ENCODE peak calls at places on chromosomes 3 and 15, in eight cellular contexts. R is CD4-positive, alpha-beta T cell; I is MG63; S is PC-3; H is BE2C; L is WERI-Rb-1; E is aorta; X is breast epithelium. O is an unnamed sample.
A peak's percentile ranks its signal among the peaks of the same experiment; 100 is the strongest.

GRCh38 chr3:48765376-48765775 is 48.4 kb upstream of the IP6K2 start:
- DNase-seq in X (no peak), I (no peak), R (no peak), H (no peak), L (peak; percentile 14), E (no peak), S (peak; percentile 49), O (no peak)

GRCh38 chr3:34444137-34444536 is 645.7 kb downstream of the PDCD6IP start:
- DNase-seq in R (no peak), I (no peak), X (no peak), H (no peak), E (no peak), L (no peak), S (no peak), O (no peak)

GRCh38 chr3:37979798-37980476 is 10.6 kb upstream of the VILL start:
- DNase-seq in S (no peak), I (no peak), X (no peak), R (no peak), L (no peak), E (no peak), H (no peak), O (no peak)

GRCh38 chr15:90665288-90666134 is 51.6 kb upstream of the BLM start:
- DNase-seq in I (peak; percentile 70), R (peak; percentile 43), H (peak; percentile 69), L (peak; percentile 61), S (peak; percentile 65), X (peak; percentile 69), E (peak; percentile 87), O (no peak)

GRCh38 chr15:71761649-71762048 is 48.7 kb upstream of the NR2E3 start:
- DNase-seq in S (peak; percentile 95), L (no peak), X (no peak), E (no peak), R (no peak), I (peak; percentile 91), H (no peak), O (no peak)

GRCh38 chr3:102979682-102980378 is 545.0 kb downstream of the ZPLD1 start:
- DNase-seq in X (peak; percentile 51), L (no peak), E (peak; percentile 91), I (peak; percentile 99), S (peak; percentile 79), R (no peak), H (peak; percentile 87), O (no peak)

GRCh38 chr3:132892956-132893355 is 145.2 kb upstream of the TMEM108 start:
- DNase-seq in L (no peak), H (no peak), R (no peak), X (no peak), I (no peak), E (no peak), S (no peak), O (no peak)

GRCh38 chr3:98612587-98612986 is 19.2 kb upstream of the CPOX start:
- DNase-seq in E (no peak), R (no peak), X (no peak), S (peak; percentile 44), H (peak; percentile 54), I (no peak), L (peak; percentile 16), O (no peak)

GRCh38 chr3:13168391-13168790 is 95.2 kb upstream of the IQSEC1 start:
- DNase-seq in X (no peak), S (no peak), I (no peak), R (no peak), H (no peak), E (no peak), L (no peak), O (no peak)

GRCh38 chr15:83164409-83165404 is 42.9 kb downstream of the HDGFL3 start:
- DNase-seq in E (no peak), R (no peak), L (no peak), I (no peak), X (no peak), S (peak; percentile 30), H (no peak), O (no peak)
- H3K9me3 ChIP-seq in E (peaks cover 2% of the 10 kb centered on the region), R (peaks cover 12% of the 10 kb centered on the region), L (peaks cover 7% of the 10 kb centered on the region), I (peaks cover 10% of the 10 kb centered on the region), X (peaks cover 16% of the 10 kb centered on the region), S (no peaks in the 10 kb centered on the region), H (no peaks in the 10 kb centered on the region), O (peaks cover 3% of the 10 kb centered on the region)

DNA sequence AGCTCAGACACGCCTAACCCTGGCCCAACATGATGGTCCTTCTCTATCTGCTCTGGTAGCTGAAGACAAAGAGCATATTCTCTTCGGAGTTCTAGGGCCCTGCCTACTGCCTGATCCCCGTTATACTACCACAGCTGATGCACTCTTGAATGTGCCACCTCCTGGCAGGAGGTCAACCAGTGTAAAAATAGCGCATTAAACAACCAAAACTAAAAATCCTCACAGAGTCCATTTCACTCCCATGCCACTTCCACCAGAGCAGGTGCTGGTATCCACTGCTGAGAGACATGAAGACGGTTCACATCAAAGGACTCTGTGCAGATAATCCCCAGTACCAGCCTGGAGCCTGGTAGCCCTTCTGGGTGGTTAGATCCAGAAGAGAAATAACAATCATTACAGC is 44.5 kb downstream of the CEP70 start:
- DNase-seq in S (no peak), I (no peak), L (no peak), E (no peak), X (no peak), R (no peak), H (no peak), O (no peak)
- H3K9me3 ChIP-seq in S (no peaks in the 10 kb centered on the region), I (peaks cover 15% of the 10 kb centered on the region), L (peaks cover 15% of the 10 kb centered on the region), E (no peaks in the 10 kb centered on the region), X (peaks cover 40% of the 10 kb centered on the region), R (peaks cover 39% of the 10 kb centered on the region), H (no peaks in the 10 kb centered on the region), O (peaks cover 5% of the 10 kb centered on the region)

GRCh38 chr15:81596159-81596865 is 222.3 kb upstream of the TMC3 start:
- DNase-seq in L (no peak), I (no peak), R (no peak), H (no peak), X (no peak), S (no peak), E (no peak), O (no peak)

DNA sequence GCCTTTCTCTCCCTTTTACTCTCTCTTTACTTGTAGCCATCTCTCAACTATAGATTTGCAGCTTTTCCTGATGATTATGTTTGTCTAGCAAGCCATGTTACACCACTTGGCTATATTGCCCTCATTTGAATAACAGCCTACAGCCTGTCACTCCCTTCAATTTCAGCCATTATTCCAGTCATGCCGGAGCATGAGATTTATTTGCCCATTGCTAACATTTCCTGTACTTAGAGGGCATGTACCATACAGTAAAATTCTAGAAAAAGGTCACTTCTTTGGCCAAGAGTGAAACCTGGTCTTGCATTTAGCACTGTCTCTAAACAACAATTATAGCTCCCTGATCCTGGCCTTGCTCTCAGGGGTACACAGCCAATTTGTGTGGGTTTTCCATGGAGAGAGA is 221.7 kb upstream of the TMC3 start:
- DNase-seq in H (no peak), L (no peak), E (no peak), R (no peak), I (no peak), S (no peak), X (no peak), O (no peak)
- H3K9me3 ChIP-seq in H (no peaks in the 10 kb centered on the region), L (peaks cover 3% of the 10 kb centered on the region), E (peaks cover 4% of the 10 kb centered on the region), R (no peaks in the 10 kb centered on the region), I (peaks cover 10% of the 10 kb centered on the region), S (peaks cover 6% of the 10 kb centered on the region), X (peaks cover 3% of the 10 kb centered on the region), O (no peaks in the 10 kb centered on the region)

DNA sequence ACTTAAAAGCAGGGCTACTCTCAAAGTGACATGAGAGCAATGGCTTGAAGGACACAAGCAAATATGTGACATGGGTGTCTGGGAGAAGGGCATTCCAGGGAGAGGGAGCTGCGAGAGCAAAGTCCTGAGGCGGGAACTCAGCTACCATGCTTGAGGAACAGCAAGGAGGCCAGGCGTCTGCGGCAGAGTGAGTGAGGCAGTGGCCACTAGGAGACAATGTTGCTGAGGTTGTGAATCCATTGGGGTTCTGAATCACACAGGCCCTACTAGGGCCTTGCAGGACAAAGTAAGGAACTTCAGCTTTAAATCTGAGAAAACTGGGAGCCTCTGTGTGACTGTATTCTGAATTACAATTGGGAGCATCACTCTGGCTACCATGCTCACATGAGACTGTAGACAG is 94.1 kb upstream of the PRICKLE2 start:
- DNase-seq in R (no peak), H (no peak), L (peak; percentile 32), I (no peak), X (no peak), E (no peak), S (no peak), O (no peak)
- H3K9me3 ChIP-seq in R (no peaks in the 10 kb centered on the region), H (no peaks in the 10 kb centered on the region), L (no peaks in the 10 kb centered on the region), I (no peaks in the 10 kb centered on the region), X (no peaks in the 10 kb centered on the region), E (no peaks in the 10 kb centered on the region), S (no peaks in the 10 kb centered on the region), O (no peaks in the 10 kb centered on the region)

GRCh38 chr3:74149466-74149865 is 465.0 kb downstream of the CNTN3 start:
- DNase-seq in R (no peak), L (no peak), H (no peak), I (no peak), X (no peak), E (no peak), S (no peak), O (no peak)
- H3K9me3 ChIP-seq in R (no peaks in the 10 kb centered on the region), L (no peaks in the 10 kb centered on the region), H (no peaks in the 10 kb centered on the region), I (no peaks in the 10 kb centered on the region), X (no peaks in the 10 kb centered on the region), E (no peaks in the 10 kb centered on the region), S (peaks cover 17% of the 10 kb centered on the region), O (no peaks in the 10 kb centered on the region)

DNA sequence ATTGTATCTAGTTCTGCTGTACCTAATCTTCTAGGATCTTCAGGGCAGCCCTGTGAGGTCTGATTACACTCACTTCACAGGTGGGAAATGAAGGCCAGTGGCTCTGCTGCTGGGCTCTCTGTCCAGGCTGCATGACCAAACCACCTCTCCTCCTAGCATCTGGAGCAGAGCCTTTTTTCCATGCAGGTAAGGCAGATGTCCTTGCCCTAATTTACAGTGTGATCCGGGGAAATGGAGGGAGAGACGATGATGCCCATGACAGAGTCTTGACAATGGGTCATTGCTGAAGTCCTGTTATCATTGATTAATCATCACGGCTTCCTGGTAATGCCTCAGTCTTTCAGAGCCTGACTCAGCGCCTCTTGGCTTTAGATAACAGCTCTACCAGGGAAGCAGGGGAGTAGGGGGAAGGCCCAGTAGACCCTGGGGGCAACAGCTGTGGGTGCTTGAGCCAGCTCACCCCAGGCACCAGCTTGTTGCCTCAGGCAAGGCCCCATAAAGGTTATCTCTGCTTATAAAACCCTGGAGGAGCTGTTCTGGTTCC is 153.4 kb downstream of the GABRG3 start:
- DNase-seq in E (no peak), L (no peak), S (peak; percentile 25), X (no peak), H (peak; percentile 92), R (no peak), I (peak; percentile 5), O (no peak)
- H3K9me3 ChIP-seq in E (no peaks in the 10 kb centered on the region), L (no peaks in the 10 kb centered on the region), S (peaks cover 4% of the 10 kb centered on the region), X (peaks cover under 1% of the 10 kb centered on the region), H (no peaks in the 10 kb centered on the region), R (no peaks in the 10 kb centered on the region), I (no peaks in the 10 kb centered on the region), O (no peaks in the 10 kb centered on the region)